ENCODE peak calls at places on chromosomes 13 and 19, in four cellular contexts. H, F, V and B are unnamed samples.

GRCh38 chr13:37651371-37651770 is 52.8 kb upstream of the POSTN start:
- DNase-seq in H (no peak), F (no peak), V (no peak), B (no peak)

GRCh38 chr19:29217591-29217990 is 4.6 kb upstream of the UQCRFS1 start:
- DNase-seq in H (no peak), F (no peak), V (no peak), B (no peak)

GRCh38 chr19:47363758-47364529 is 14.8 kb downstream of the DHX34 start:
- DNase-seq in H (no peak), F (peak; percentile 65), V (no peak), B (no peak)

GRCh38 chr19:34692541-34692940 is 15.1 kb downstream of the ZNF302 start:
- DNase-seq in H (no peak), F (no peak), V (no peak), B (no peak)

GRCh38 chr13:83980322-83980721 is 98.0 kb upstream of the SLITRK1 start:
- DNase-seq in H (no peak), F (peak; percentile 0), V (no peak), B (no peak)

GRCh38 chr13:20191902-20192469 is 752 bp downstream of the GJB2 start:
- DNase-seq in H (no peak), F (no peak), V (no peak), B (no peak)

GRCh38 chr13:102799544-102800144 is 725 bp downstream of the BIVM start:
- DNase-seq in H (no peak), F (peak; percentile 5), V (no peak), B (peak; percentile 69)

GRCh38 chr19:33416307-33417215 is 43.1 kb downstream of the CEBPG start:
- DNase-seq in H (peak; percentile 65), F (peak; percentile 68), V (peak; percentile 44), B (peak; percentile 77)

GRCh38 chr13:46476174-46476573 is 76.8 kb upstream of the LRCH1 start:
- DNase-seq in H (no peak), F (no peak), V (no peak), B (no peak)

GRCh38 chr13:98318263-98318878 is 141.3 kb upstream of the RNF113B start:
- DNase-seq in H (no peak), F (no peak), V (no peak), B (no peak)

GRCh38 chr13:75968103-75968838 is 332.1 kb downstream of the LMO7 start:
- DNase-seq in H (no peak), F (peak; percentile 26), V (no peak), B (no peak)

GRCh38 chr19:19464339-19465098 is 50.8 kb downstream of the TSSK6 start:
- DNase-seq in H (no peak), F (peak; percentile 73), V (no peak), B (no peak)

GRCh38 chr13:36718146-36718545 is 44.3 kb downstream of the SERTM1 start:
- DNase-seq in H (no peak), F (peak; percentile 3), V (no peak), B (no peak)

GRCh38 chr19:13764821-13765394 is 586 bp downstream of the MRI1 start:
- DNase-seq in H (no peak), F (no peak), V (peak; percentile 38), B (no peak)

GRCh38 chr13:30576528-30576927 is 41.2 kb upstream of the USPL1 start:
- DNase-seq in H (peak; percentile 16), F (peak; percentile 59), V (no peak), B (no peak)

GRCh38 chr13:98997738-98998641 is 20.1 kb upstream of the DOCK9 start:
- DNase-seq in H (no peak), F (no peak), V (no peak), B (no peak)

GRCh38 chr19:35518313-35518712 is 4.9 kb upstream of the DMKN start:
- DNase-seq in H (no peak), F (peak; percentile 98), V (no peak), B (no peak)

GRCh38 chr13:34722931-34723330 is 219.1 kb upstream of the NBEA start:
- DNase-seq in H (no peak), F (no peak), V (no peak), B (no peak)

GRCh38 chr13:111895896-111896821 is 170.8 kb upstream of the SOX1 start:
- DNase-seq in H (no peak), F (no peak), V (no peak), B (no peak)

GRCh38 chr19:15251010-15251748 is 18.9 kb upstream of the EPHX3 start:
- DNase-seq in H (no peak), F (peak; percentile 85), V (no peak), B (no peak)

GRCh38 chr13:98368019-98368418 is 190.9 kb upstream of the RNF113B start:
- DNase-seq in H (no peak), F (peak; percentile 84), V (no peak), B (no peak)

GRCh38 chr19:4379383-4380253 is 20.7 kb downstream of the SH3GL1 start:
- DNase-seq in H (no peak), F (peak; percentile 59), V (no peak), B (peak; percentile 71)

GRCh38 chr13:30708541-30708940 is 26.8 kb upstream of the ALOX5AP start:
- DNase-seq in H (no peak), F (peak; percentile 69), V (no peak), B (no peak)

GRCh38 chr19:20359933-20360720 is 193.1 kb downstream of the ZNF486 start:
- DNase-seq in H (no peak), F (no peak), V (no peak), B (no peak)

GRCh38 chr19:35165200-35166058 is 10.9 kb downstream of the FXYD5 start:
- DNase-seq in H (no peak), F (no peak), V (no peak), B (peak; percentile 38)

GRCh38 chr13:24788538-24788937 is 24.6 kb downstream of the RNF17 start:
- DNase-seq in H (no peak), F (no peak), V (no peak), B (no peak)

GRCh38 chr19:571127-571974 is 1.0 kb upstream of the BSG start:
- DNase-seq in H (no peak), F (peak; percentile 35), V (no peak), B (no peak)

GRCh38 chr13:30441304-30441703 is 19.0 kb downstream of the UBE2L5 start:
- DNase-seq in H (no peak), F (peak; percentile 19), V (no peak), B (no peak)

GRCh38 chr19:13022859-13023636 is 27.8 kb downstream of the NFIX start:
- DNase-seq in H (peak; percentile 80), F (peak; percentile 95), V (peak; percentile 87), B (peak; percentile 97)

GRCh38 chr13:89465366-89465765 is 1794.2 kb downstream of the SLITRK5 start:
- DNase-seq in H (no peak), F (no peak), V (no peak), B (no peak)

GRCh38 chr19:52785506-52785905 is 1.1 kb downstream of the ZNF600 start:
- DNase-seq in H (no peak), F (no peak), V (no peak), B (no peak)

GRCh38 chr19:52789440-52789839 is 2.8 kb upstream of the ZNF600 start:
- DNase-seq in H (no peak), F (no peak), V (no peak), B (no peak)

DNA sequence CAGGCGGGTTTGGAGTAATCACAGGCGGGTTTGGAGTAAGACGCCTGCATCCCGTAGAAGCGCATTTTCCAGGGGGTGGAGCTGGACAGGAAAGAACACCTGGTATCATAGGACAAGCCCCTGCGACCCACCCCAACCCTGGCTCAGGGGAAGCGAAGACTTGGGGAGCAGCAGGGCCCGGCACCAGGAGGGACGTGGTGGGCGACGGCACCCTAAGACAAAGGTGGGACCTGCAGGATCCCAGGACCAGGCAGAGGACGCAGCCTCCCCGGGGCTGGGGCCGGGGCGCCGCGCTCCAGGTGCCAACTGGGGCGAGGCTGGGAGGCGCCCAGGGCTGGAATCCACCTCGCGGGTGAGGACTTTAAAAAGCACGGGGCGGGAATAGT is 520 bp downstream of the ZNF600 start:
- DNase-seq in H (no peak), F (no peak), V (no peak), B (no peak)
- H3K27ac ChIP-seq in H (peak overlapping the region; percentile 81), F (no peak overlapping the region), V (peak overlapping the region; percentile 73), B (peak overlapping the region; percentile 73)

GRCh38 chr19:8209965-8210659 is 942 bp downstream of the CERS4 start:
- DNase-seq in H (no peak), F (no peak), V (no peak), B (no peak)

GRCh38 chr19:8208119-8208709 is 956 bp upstream of the CERS4 start:
- DNase-seq in H (no peak), F (no peak), V (peak; percentile 24), B (peak; percentile 73)

GRCh38 chr19:8209111-8209964 is at the start of gene CERS4:
- DNase-seq in H (peak; percentile 30), F (peak; percentile 20), V (peak; percentile 78), B (peak; percentile 90)

GRCh38 chr19:8210660-8211101 is 1.5 kb downstream of the CERS4 start:
- DNase-seq in H (no peak), F (no peak), V (no peak), B (no peak)

DNA sequence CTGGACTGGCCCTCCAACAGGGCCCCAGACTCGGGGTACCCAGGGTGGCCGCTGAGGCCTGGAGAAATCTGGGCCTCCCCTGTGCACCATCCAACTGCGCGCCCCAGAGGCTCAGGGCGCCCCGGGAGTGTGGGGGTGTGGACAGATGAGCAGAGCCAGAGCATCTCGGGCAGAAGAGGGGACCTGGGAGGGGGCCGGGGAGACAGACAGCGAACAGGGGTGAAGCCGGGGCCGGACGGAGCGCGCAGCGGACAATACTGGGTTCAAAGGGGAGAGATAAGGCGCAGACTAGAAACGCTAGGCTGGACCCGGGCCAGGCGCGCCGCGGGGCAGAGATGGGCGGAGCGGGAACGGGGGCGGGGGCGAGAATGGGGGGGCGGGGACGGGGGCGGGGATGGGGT is 460 bp upstream of the CERS4 start:
- DNase-seq in H (peak; percentile 56), F (no peak), V (peak; percentile 75), B (no peak)
- H3K27ac ChIP-seq in H (peak overlapping the region; percentile 87), F (no peak overlapping the region), V (peak overlapping the region; percentile 82), B (peak overlapping the region; percentile 84)

GRCh38 chr19:10277795-10278583 is 7.1 kb downstream of the ICAM1 start:
- DNase-seq in H (no peak), F (no peak), V (no peak), B (no peak)

GRCh38 chr19:10283786-10284540 is 2.8 kb upstream of the ICAM4 start:
- DNase-seq in H (no peak), F (no peak), V (no peak), B (no peak)

GRCh38 chr19:10278935-10279334 is 7.8 kb upstream of the ICAM4 start:
- DNase-seq in H (no peak), F (no peak), V (no peak), B (no peak)

GRCh38 chr19:10283301-10283733 is 3.4 kb upstream of the ICAM4 start:
- DNase-seq in H (no peak), F (no peak), V (no peak), B (no peak)

DNA sequence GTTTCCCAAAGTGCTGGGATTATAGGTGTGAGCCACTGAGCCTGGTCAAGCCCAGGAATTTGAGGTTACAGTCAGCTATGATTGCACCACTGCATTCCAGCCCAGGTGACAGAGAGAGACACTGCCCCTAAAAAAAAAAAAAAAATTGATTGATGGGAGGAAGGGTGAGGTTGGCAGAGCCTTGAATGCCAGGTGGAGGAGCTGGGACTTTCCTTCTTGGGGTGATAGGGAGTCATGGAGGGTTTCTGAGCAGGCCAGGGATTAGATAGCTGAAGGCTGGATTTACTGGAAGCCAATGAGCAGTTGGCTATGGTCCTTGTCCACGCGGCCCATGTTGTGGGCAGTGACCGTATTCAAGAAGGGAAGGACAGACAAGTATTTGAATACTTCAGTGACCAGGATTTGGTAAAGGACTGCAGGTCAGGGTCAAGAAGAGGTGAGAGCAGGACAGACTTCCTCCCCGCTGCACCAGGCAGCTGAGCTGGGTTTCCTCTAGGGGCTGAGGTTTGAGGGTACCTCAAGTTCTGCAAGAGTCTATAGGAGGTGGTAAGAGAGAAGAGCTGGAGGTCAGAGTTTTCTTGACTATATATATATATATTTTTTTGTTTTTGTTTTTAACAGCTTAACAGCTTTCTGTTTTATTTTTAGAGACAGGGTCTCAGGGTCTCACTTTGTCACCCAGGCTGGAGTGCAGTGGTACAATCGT is 6.9 kb upstream of the ICAM4 start:
- DNase-seq in H (no peak), F (no peak), V (no peak), B (no peak)
- H3K27ac ChIP-seq in H (no peak overlapping the region), F (no peak overlapping the region), V (no peak overlapping the region), B (no peak overlapping the region)

GRCh38 chr19:17806945-17807344 is 12.0 kb downstream of the B3GNT3 start:
- DNase-seq in H (no peak), F (no peak), V (no peak), B (no peak)
- H3K27ac ChIP-seq in H (no peak overlapping the region), F (no peak overlapping the region), V (no peak overlapping the region), B (no peak overlapping the region)